ENCODE peak calls at places on chromosomes 11 and 22, in nine cellular contexts. V is sigmoid colon, Y is H9, U is AG09319, J is colonic mucosa, D is BJ, K is neural crest cell, Z is cardiac muscle cell, E is AG09309. L is an unnamed sample.

GRCh38 chr22:31857247-31857646 is 87.1 kb upstream of the YWHAH start:
- DNase-seq in V (no peak), Y (peak), U (no peak), J (peak), D (no peak), K (no peak), Z (peak), E (no peak), L (no peak)

GRCh38 chr11:117180661-117181585 is 2.4 kb downstream of the SIDT2 start:
- DNase-seq in V (peak), Y (peak), U (no peak), J (peak), D (no peak), K (peak), Z (peak), E (peak), L (peak)

GRCh38 chr11:42777776-42778175 is 534.0 kb upstream of the API5 start:
- DNase-seq in V (no peak), Y (no peak), U (no peak), J (no peak), D (no peak), K (no peak), Z (no peak), E (no peak), L (no peak)

GRCh38 chr22:27274770-27275449 is 526.6 kb downstream of the MN1 start:
- DNase-seq in V (no peak), Y (no peak), U (no peak), J (no peak), D (no peak), K (no peak), Z (no peak), E (peak), L (no peak)

GRCh38 chr11:108875134-108875533 is 210.3 kb downstream of the DDX10 start:
- DNase-seq in V (no peak), Y (no peak), U (no peak), J (no peak), D (no peak), K (no peak), Z (no peak), E (no peak), L (no peak)

GRCh38 chr11:77656362-77656761 is 18.8 kb upstream of the CLNS1A start:
- DNase-seq in V (no peak), Y (peak), U (no peak), J (no peak), D (no peak), K (no peak), Z (no peak), E (no peak), L (no peak)

GRCh38 chr22:30523646-30524489 is 18.4 kb upstream of the SEC14L4 start:
- DNase-seq in V (no peak), Y (no peak), U (no peak), J (no peak), D (no peak), K (no peak), Z (no peak), E (no peak), L (no peak)

GRCh38 chr11:6474806-6475500 is 1.2 kb upstream of the TRIM3 start:
- DNase-seq in V (no peak), Y (no peak), U (no peak), J (no peak), D (no peak), K (no peak), Z (no peak), E (no peak), L (no peak)

GRCh38 chr22:50046019-50046415 is 12.1 kb downstream of the TTLL8 start:
- DNase-seq in V (no peak), Y (no peak), U (no peak), J (no peak), D (no peak), K (no peak), Z (no peak), E (no peak), L (no peak)

GRCh38 chr11:71096751-71097388 is 155.5 kb downstream of the SHANK2 start:
- DNase-seq in V (no peak), Y (no peak), U (no peak), J (no peak), D (no peak), K (no peak), Z (no peak), E (no peak), L (no peak)

GRCh38 chr11:44899959-44900358 is 50.7 kb downstream of the TP53I11 start:
- DNase-seq in V (no peak), Y (peak), U (peak), J (no peak), D (no peak), K (peak), Z (peak), E (peak), L (no peak)

GRCh38 chr11:75719089-75719638 is 1.5 kb downstream of the MOGAT2 start:
- DNase-seq in V (no peak), Y (no peak), U (no peak), J (no peak), D (no peak), K (no peak), Z (peak), E (no peak), L (peak)

GRCh38 chr22:28198692-28199091 is 279.6 kb upstream of the PITPNB start:
- DNase-seq in V (no peak), Y (no peak), U (no peak), J (no peak), D (no peak), K (no peak), Z (no peak), E (no peak), L (no peak)

GRCh38 chr22:39405346-39406085 is 5.9 kb downstream of the TAB1 start:
- DNase-seq in V (no peak), Y (no peak), U (peak), J (no peak), D (no peak), K (no peak), Z (peak), E (no peak), L (no peak)

GRCh38 chr22:37927129-37927936 is 21.2 kb downstream of the MICALL1 start:
- DNase-seq in V (no peak), Y (no peak), U (no peak), J (no peak), D (no peak), K (no peak), Z (no peak), E (no peak), L (no peak)

GRCh38 chr11:45379162-45379863 is 93.2 kb upstream of the SYT13 start:
- DNase-seq in V (no peak), Y (no peak), U (no peak), J (no peak), D (no peak), K (no peak), Z (no peak), E (no peak), L (no peak)

GRCh38 chr22:38177926-38178604 is 3.6 kb downstream of the PLA2G6 start:
- DNase-seq in V (peak), Y (no peak), U (peak), J (peak), D (peak), K (no peak), Z (no peak), E (peak), L (no peak)

GRCh38 chr11:46382644-46383403 is 1.4 kb downstream of the MDK start:
- DNase-seq in V (peak), Y (peak), U (no peak), J (peak), D (no peak), K (no peak), Z (peak), E (no peak), L (no peak)

GRCh38 chr11:94740975-94741707 is 27.0 kb upstream of the AMOTL1 start:
- DNase-seq in V (peak), Y (peak), U (no peak), J (no peak), D (no peak), K (peak), Z (peak), E (peak), L (peak)

GRCh38 chr11:73950869-73951710 is at the start of gene DNAJB13:
- DNase-seq in V (peak), Y (peak), U (no peak), J (no peak), D (no peak), K (peak), Z (peak), E (no peak), L (peak)

GRCh38 chr11:69644071-69644961 is 3.4 kb downstream of the CCND1 start:
- DNase-seq in V (peak), Y (no peak), U (peak), J (peak), D (peak), K (no peak), Z (peak), E (peak), L (no peak)
- TF ChIP-seq CTCF in V (peak), Y (peak), U (peak), J (no peak), D (peak), K (no peak), Z (peak), E (peak), L (no peak)

GRCh38 chr22:46652930-46653331 is 32.7 kb downstream of the GRAMD4 start:
- DNase-seq in V (no peak), Y (no peak), U (no peak), J (no peak), D (no peak), K (no peak), Z (no peak), E (no peak), L (no peak)
- TF ChIP-seq CTCF in V (no peak), Y (no peak), U (no peak), J (no peak), D (no peak), K (no peak), Z (no peak), E (no peak), L (no peak)

DNA sequence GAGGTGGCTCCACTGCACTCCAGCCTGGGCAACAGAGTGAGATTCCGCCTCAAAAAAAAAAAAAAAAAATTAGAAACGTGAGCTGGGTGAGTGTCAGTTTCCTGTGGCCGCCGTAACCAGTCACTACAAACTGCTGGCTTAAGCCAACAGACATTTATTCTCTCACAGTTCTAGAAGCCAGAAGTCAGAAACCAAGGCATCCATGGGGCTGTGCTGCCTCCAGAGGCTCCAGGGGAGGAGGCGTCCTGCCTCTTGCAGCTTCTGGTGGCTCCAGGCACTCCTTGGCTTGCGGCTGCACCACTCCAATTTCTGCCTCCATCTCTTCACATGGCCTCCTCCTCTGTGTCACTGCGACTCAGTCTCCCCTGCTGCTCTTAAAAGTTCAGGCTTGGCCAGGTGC is 11.1 kb upstream of the KIAA0930 start:
- DNase-seq in V (no peak), Y (no peak), U (no peak), J (no peak), D (no peak), K (no peak), Z (no peak), E (no peak), L (no peak)
- TF ChIP-seq CTCF in V (no peak), Y (no peak), U (no peak), J (no peak), D (no peak), K (no peak), Z (no peak), E (no peak), L (no peak)

GRCh38 chr11:134469627-134470026 is 57.6 kb upstream of the B3GAT1 start:
- DNase-seq in V (no peak), Y (no peak), U (no peak), J (no peak), D (no peak), K (no peak), Z (no peak), E (no peak), L (peak)

GRCh38 chr11:134474070-134474860 is 62.2 kb upstream of the B3GAT1 start:
- DNase-seq in V (no peak), Y (peak), U (no peak), J (no peak), D (no peak), K (no peak), Z (no peak), E (no peak), L (no peak)

GRCh38 chr11:134470238-134470637 is 58.2 kb upstream of the B3GAT1 start:
- DNase-seq in V (no peak), Y (no peak), U (no peak), J (no peak), D (no peak), K (no peak), Z (no peak), E (no peak), L (no peak)

GRCh38 chr11:134472188-134472455 is 60.1 kb upstream of the B3GAT1 start:
- DNase-seq in V (no peak), Y (no peak), U (no peak), J (no peak), D (no peak), K (no peak), Z (no peak), E (no peak), L (no peak)

DNA sequence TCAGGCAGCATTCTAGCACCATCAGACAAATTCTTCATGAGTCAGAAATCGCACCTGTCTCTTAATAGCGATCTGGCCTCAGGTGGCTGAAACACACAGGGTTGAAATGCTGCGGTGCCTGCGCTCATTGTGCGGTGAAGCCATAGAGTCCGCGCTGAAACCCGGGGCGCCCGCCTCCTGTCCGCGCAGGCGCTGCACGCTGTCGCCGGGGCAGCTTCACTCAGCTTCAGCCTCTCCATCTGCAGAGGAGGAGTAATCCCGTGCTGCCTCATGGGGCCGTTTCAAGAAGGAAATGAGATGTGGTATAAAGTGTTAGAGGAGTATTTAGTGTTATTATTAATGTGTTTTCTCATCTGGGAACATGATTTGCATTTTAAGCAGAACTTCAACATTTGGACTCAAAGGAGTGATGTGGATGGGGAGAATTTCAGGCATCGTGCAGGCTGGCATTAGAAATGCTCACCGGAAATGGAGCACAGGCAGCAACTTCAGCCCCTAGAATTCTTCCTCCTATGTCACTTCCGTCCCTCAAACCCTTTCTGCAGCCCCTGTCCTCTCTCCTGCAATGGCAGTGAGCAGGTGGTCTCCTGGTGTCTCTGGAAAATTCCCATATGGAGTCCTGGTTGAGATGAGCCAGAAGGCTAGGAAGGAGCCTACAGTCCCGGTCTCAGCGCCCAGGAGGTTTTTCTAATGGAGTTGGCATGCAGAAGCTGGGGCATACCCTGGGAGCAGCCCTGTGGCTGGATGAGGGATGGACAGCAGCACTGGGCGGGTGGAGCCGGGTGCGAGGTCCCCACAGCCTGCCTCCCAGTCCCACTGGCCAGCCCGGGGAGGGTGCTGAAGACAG is 59.5 kb upstream of the B3GAT1 start:
- DNase-seq in V (no peak), Y (peak), U (no peak), J (no peak), D (no peak), K (no peak), Z (no peak), E (no peak), L (no peak)
- TF ChIP-seq CTCF in V (no peak), Y (no peak), U (no peak), J (no peak), D (no peak), K (no peak), Z (no peak), E (no peak), L (no peak)

GRCh38 chr11:125165664-125166346 is 1.3 kb downstream of the PKNOX2 start:
- DNase-seq in V (peak), Y (no peak), U (no peak), J (no peak), D (no peak), K (no peak), Z (peak), E (no peak), L (peak)

GRCh38 chr11:125164091-125164421 is 495 bp upstream of the PKNOX2 start:
- DNase-seq in V (no peak), Y (no peak), U (no peak), J (no peak), D (no peak), K (no peak), Z (no peak), E (no peak), L (no peak)

GRCh38 chr11:125163431-125164011 is 1.0 kb upstream of the PKNOX2 start:
- DNase-seq in V (peak), Y (peak), U (no peak), J (no peak), D (no peak), K (peak), Z (no peak), E (no peak), L (no peak)

GRCh38 chr11:125165111-125165663 is 636 bp downstream of the PKNOX2 start:
- DNase-seq in V (peak), Y (no peak), U (no peak), J (no peak), D (no peak), K (no peak), Z (peak), E (no peak), L (peak)

GRCh38 chr11:125164422-125165110 is at the start of gene PKNOX2:
- DNase-seq in V (peak), Y (peak), U (no peak), J (peak), D (no peak), K (peak), Z (peak), E (no peak), L (peak)
- TF ChIP-seq CTCF in V (peak), Y (peak), U (peak), J (peak), D (peak), K (peak), Z (peak), E (peak), L (peak)

L was measured in GM13977.